ENCODE peak calls at places on chromosomes 12 and 14, in ten cellular contexts. J is cardiac muscle cell, H is frontal cortex, M is fibroblast of the conjunctiva, Q is right cardiac atrium, B is RPMI7951, F is GDM1, O is foreskin fibroblast, U is SK-MEL-5, I is NCI-H1694. R is an unnamed sample.

GRCh38 chr12:92244036-92244435 is 98.4 kb upstream of the BTG1 start:
- DNase-seq in J (peak; percentile 76), H (peak; percentile 18), M (peak; percentile 68), Q (no peak), B (no peak), F (no peak), O (peak; percentile 63), U (peak; percentile 15), I (no peak), R (no peak)

GRCh38 chr12:84911331-84912190 is 1.0 kb downstream of the SLC6A15 start:
- DNase-seq in J (peak; percentile 81), H (peak; percentile 43), M (peak; percentile 84), Q (no peak), B (peak; percentile 40), F (no peak), O (peak; percentile 75), U (peak; percentile 92), I (peak; percentile 51), R (no peak)

GRCh38 chr12:65960820-65961691 is 136.8 kb downstream of the HMGA2 start:
- DNase-seq in J (no peak), H (no peak), M (no peak), Q (no peak), B (no peak), F (no peak), O (no peak), U (no peak), I (no peak), R (no peak)

GRCh38 chr14:68786491-68787234 is 6.2 kb downstream of the ZFP36L1 start:
- DNase-seq in J (peak; percentile 80), H (no peak), M (peak; percentile 69), Q (no peak), B (peak; percentile 78), F (no peak), O (peak; percentile 86), U (no peak), I (no peak), R (no peak)

GRCh38 chr12:78392918-78393317 is 471.7 kb upstream of the SYT1 start:
- DNase-seq in J (peak; percentile 26), H (no peak), M (no peak), Q (no peak), B (peak; percentile 31), F (peak; percentile 24), O (peak; percentile 18), U (peak; percentile 66), I (peak; percentile 30), R (no peak)

GRCh38 chr12:125169870-125170269 is 104.6 kb downstream of the AACS start:
- DNase-seq in J (no peak), H (no peak), M (no peak), Q (no peak), B (no peak), F (no peak), O (no peak), U (no peak), I (no peak), R (no peak)

GRCh38 chr14:92728781-92729364 is 19.6 kb downstream of the LGMN start:
- DNase-seq in J (peak; percentile 60), H (no peak), M (no peak), Q (no peak), B (peak; percentile 39), F (no peak), O (no peak), U (no peak), I (no peak), R (no peak)

GRCh38 chr12:78865297-78865955 is 852 bp downstream of the SYT1 start:
- DNase-seq in J (no peak), H (no peak), M (no peak), Q (no peak), B (no peak), F (no peak), O (no peak), U (no peak), I (peak; percentile 47), R (peak; percentile 8)

GRCh38 chr12:76032043-76032981 is 736 bp upstream of the PHLDA1 start:
- DNase-seq in J (peak; percentile 79), H (peak; percentile 51), M (peak; percentile 37), Q (peak; percentile 76), B (peak; percentile 68), F (no peak), O (no peak), U (peak; percentile 60), I (no peak), R (no peak)

GRCh38 chr12:2643736-2644135 is 151.0 kb upstream of the FKBP4 start:
- DNase-seq in J (no peak), H (no peak), M (no peak), Q (no peak), B (no peak), F (no peak), O (no peak), U (no peak), I (no peak), R (no peak)

GRCh38 chr12:25368542-25368941 is 117.8 kb upstream of the KRAS start:
- DNase-seq in J (no peak), H (no peak), M (no peak), Q (no peak), B (no peak), F (no peak), O (no peak), U (no peak), I (no peak), R (no peak)

GRCh38 chr12:108977360-108977759 is 43.5 kb downstream of the SVOP start:
- DNase-seq in J (no peak), H (no peak), M (no peak), Q (no peak), B (no peak), F (no peak), O (no peak), U (no peak), I (no peak), R (no peak)

GRCh38 chr12:68480526-68480925 is 130.2 kb upstream of the RAP1B start:
- DNase-seq in J (no peak), H (no peak), M (no peak), Q (no peak), B (no peak), F (no peak), O (no peak), U (no peak), I (no peak), R (no peak)

GRCh38 chr14:37587881-37588666 is 7.0 kb downstream of the FOXA1 start:
- DNase-seq in J (no peak), H (no peak), M (no peak), Q (peak; percentile 46), B (no peak), F (no peak), O (no peak), U (no peak), I (no peak), R (no peak)

GRCh38 chr12:15151141-15152091 is 69.8 kb downstream of the RERG start:
- DNase-seq in J (peak; percentile 54), H (peak; percentile 16), M (peak; percentile 35), Q (no peak), B (peak; percentile 10), F (no peak), O (no peak), U (peak; percentile 50), I (no peak), R (peak; percentile 25)

GRCh38 chr12:17076335-17076734 is 470.4 kb upstream of the LMO3 start:
- DNase-seq in J (no peak), H (no peak), M (no peak), Q (no peak), B (no peak), F (no peak), O (no peak), U (no peak), I (peak; percentile 73), R (no peak)

GRCh38 chr12:121576851-121577391 is 3.9 kb downstream of the KDM2B start:
- DNase-seq in J (peak; percentile 70), H (no peak), M (peak; percentile 55), Q (no peak), B (peak; percentile 18), F (no peak), O (peak; percentile 89), U (peak; percentile 22), I (no peak), R (no peak)

GRCh38 chr14:58783801-58784511 is 146.2 kb downstream of the DACT1 start:
- DNase-seq in J (peak; percentile 42), H (no peak), M (no peak), Q (no peak), B (no peak), F (no peak), O (no peak), U (no peak), I (no peak), R (no peak)

GRCh38 chr12:106580671-106581508 is 1.9 kb upstream of the RFX4 start:
- DNase-seq in J (no peak), H (peak; percentile 18), M (no peak), Q (no peak), B (no peak), F (no peak), O (no peak), U (no peak), I (no peak), R (no peak)

GRCh38 chr12:119448737-119449136 is 114.2 kb downstream of the CCDC60 start:
- DNase-seq in J (no peak), H (no peak), M (no peak), Q (no peak), B (no peak), F (no peak), O (no peak), U (no peak), I (peak; percentile 5), R (no peak)

GRCh38 chr12:50740307-50740706 is 23.6 kb upstream of the ATF1 start:
- DNase-seq in J (no peak), H (no peak), M (no peak), Q (no peak), B (peak; percentile 5), F (no peak), O (no peak), U (no peak), I (no peak), R (peak; percentile 23)

GRCh38 chr12:131013118-131013517 is 59.4 kb downstream of the ADGRD1 start:
- DNase-seq in J (no peak), H (no peak), M (no peak), Q (no peak), B (no peak), F (no peak), O (no peak), U (no peak), I (no peak), R (no peak)

GRCh38 chr12:52726451-52726850 is 23.1 kb upstream of the KRT77 start:
- DNase-seq in J (no peak), H (no peak), M (no peak), Q (no peak), B (no peak), F (no peak), O (no peak), U (no peak), I (no peak), R (no peak)

GRCh38 chr14:76786556-76786955 is 25.3 kb downstream of the VASH1 start:
- DNase-seq in J (no peak), H (no peak), M (no peak), Q (no peak), B (no peak), F (no peak), O (no peak), U (no peak), I (peak; percentile 88), R (no peak)

GRCh38 chr14:52844262-52845060 is 53.1 kb upstream of the GNPNAT1 start:
- DNase-seq in J (peak; percentile 31), H (no peak), M (no peak), Q (no peak), B (no peak), F (no peak), O (no peak), U (no peak), I (no peak), R (no peak)

GRCh38 chr12:1769809-1770494 is 50.4 kb upstream of the LRTM2 start:
- DNase-seq in J (peak; percentile 60), H (no peak), M (no peak), Q (no peak), B (no peak), F (no peak), O (no peak), U (no peak), I (no peak), R (no peak)

GRCh38 chr12:64362721-64363305 is 27.7 kb downstream of the C12orf56 start:
- DNase-seq in J (no peak), H (no peak), M (no peak), Q (no peak), B (no peak), F (no peak), O (no peak), U (no peak), I (no peak), R (no peak)

GRCh38 chr12:25557830-25558436 is 4.8 kb upstream of the LMNTD1 start:
- DNase-seq in J (peak; percentile 52), H (no peak), M (peak; percentile 27), Q (no peak), B (peak; percentile 53), F (no peak), O (peak; percentile 41), U (peak; percentile 82), I (peak; percentile 29), R (peak; percentile 28)

R was measured in dermis microvascular lymphatic vessel endothelial cell.